ENCODE peak calls at places on chromosome 22, in nine cellular contexts. E is cardiac muscle cell; H is gastrocnemius medialis; T is AG09319; F is esophagus muscularis mucosa; V is right atrium auricular region; P is activated CD8-positive, alpha-beta T cell treated with anti-CD3 and anti-CD28 coated beads for 36 hours; Y is Calu3; Z is uterus. Q is an unnamed sample.

GRCh38 chr22:22391543-22391942 is 117.0 kb downstream of the ZNF280B start:
- DNase-seq in E (no peak), H (no peak), T (no peak), F (peak; percentile 80), V (no peak), P (no peak), Y (no peak), Z (no peak), Q (peak; percentile 56)

GRCh38 chr22:50461979-50462540 is 12.8 kb downstream of the SBF1 start:
- DNase-seq in E (no peak), H (no peak), T (no peak), F (no peak), V (no peak), P (no peak), Y (no peak), Z (no peak), Q (no peak)

GRCh38 chr22:23036684-23037428 is 33.5 kb upstream of the GNAZ start:
- DNase-seq in E (peak; percentile 17), H (no peak), T (peak; percentile 25), F (peak; percentile 66), V (no peak), P (peak; percentile 23), Y (no peak), Z (no peak), Q (no peak)

GRCh38 chr22:41966225-41966606 is 3.0 kb upstream of the SEPTIN3 start:
- DNase-seq in E (no peak), H (no peak), T (no peak), F (no peak), V (no peak), P (no peak), Y (no peak), Z (no peak), Q (no peak)

GRCh38 chr22:46149998-46150549 is at the start of gene PPARA:
- DNase-seq in E (peak; percentile 89), H (peak; percentile 90), T (peak; percentile 57), F (no peak), V (peak; percentile 82), P (peak; percentile 83), Y (peak; percentile 93), Z (peak; percentile 90), Q (peak; percentile 92)

GRCh38 chr22:50190182-50190951 is 4.7 kb downstream of the TRABD start:
- DNase-seq in E (peak; percentile 50), H (peak; percentile 48), T (peak; percentile 14), F (peak; percentile 93), V (peak; percentile 79), P (peak; percentile 90), Y (peak; percentile 80), Z (peak; percentile 63), Q (no peak)

GRCh38 chr22:23377767-23378166 is 197.5 kb downstream of the BCR start:
- DNase-seq in E (no peak), H (no peak), T (no peak), F (no peak), V (no peak), P (no peak), Y (no peak), Z (no peak), Q (no peak)

GRCh38 chr22:37021710-37022482 is 2.4 kb downstream of the MPST start:
- DNase-seq in E (peak; percentile 58), H (no peak), T (no peak), F (no peak), V (no peak), P (peak; percentile 73), Y (peak; percentile 43), Z (no peak), Q (no peak)

DNA sequence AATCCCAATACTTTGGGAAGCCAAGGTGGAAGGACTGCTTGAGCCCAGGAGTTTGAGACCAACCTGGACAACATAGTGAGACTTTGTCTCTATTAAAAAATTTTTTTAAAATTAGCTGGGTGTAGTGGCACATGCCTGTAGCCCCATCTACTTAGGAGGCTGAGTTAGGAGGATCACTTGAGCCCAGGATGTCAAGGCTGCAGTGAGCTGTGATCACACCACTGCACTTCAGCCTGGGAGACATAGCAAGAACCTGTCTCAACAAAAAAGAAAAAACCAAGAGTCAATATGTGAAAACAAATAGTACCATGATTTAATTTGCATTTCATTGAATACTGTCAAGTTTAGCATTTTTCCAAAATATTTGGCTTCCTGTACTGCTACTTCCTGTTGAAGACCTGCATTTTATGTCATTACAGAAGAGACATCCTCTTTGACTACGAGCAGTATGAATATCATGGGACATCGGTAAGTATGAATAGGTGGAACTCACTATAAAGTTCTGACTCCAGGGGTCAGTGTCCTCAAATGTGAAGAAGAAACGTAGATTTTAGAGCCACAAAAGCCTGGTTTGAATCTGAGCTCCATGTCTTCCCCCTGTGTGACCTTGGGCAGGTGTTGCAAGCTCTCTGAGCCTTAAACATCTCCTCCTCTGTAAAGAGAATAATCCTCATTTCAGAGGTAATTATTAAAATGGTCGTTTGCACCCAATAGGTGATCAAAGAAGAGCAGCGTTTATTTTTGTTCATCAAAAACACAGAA is 16.0 kb downstream of the CDC45 start:
- DNase-seq in E (peak; percentile 45), H (no peak), T (no peak), F (no peak), V (no peak), P (no peak), Y (no peak), Z (no peak), Q (no peak)
- TF ChIP-seq CTCF in E (peak; percentile 14), H (peak; percentile 38), T (peak; percentile 9), F (no peak), V (no peak), P (no peak), Y (no peak), Z (no peak), Q (peak; percentile 52)

DNA sequence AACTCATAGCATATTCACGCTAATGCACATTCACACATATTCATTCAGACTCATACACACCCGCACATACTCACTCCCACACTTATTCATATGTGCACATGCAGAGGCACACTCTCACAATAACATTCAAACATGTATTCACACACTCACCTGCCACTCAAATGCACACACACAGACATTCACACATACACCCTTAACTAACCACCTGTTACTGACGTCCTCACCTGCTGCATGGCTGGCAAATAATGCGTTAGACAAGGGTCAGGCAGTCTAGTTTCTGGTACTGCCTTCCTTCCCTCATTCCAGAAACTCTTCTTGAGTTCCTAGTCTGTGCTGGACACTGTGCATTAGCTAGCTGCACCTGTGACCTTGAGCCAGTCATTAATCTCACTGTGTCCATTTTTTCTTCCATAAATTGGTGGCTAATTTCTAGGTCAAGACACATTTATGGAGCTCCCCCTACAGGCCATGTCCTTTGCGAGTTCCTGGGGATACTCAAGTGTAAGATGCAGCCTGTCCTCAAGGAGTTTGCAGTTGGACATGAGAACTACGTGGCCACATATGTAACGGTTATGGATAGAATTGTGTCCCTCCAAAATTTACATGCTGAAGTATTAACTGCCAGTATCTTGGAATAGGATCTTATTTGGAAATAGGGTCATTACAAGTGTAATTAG is 34.5 kb upstream of the SEZ6L start:
- DNase-seq in E (no peak), H (no peak), T (no peak), F (peak; percentile 62), V (no peak), P (peak; percentile 29), Y (no peak), Z (no peak), Q (no peak)
- TF ChIP-seq CTCF in E (no peak), H (no peak), T (no peak), F (no peak), V (no peak), P (peak; percentile 35), Y (no peak), Z (no peak), Q (no peak)

GRCh38 chr22:32375678-32376450 is 18.2 kb downstream of the RFPL3 start:
- DNase-seq in E (peak; percentile 1), H (no peak), T (no peak), F (no peak), V (no peak), P (no peak), Y (no peak), Z (no peak), Q (no peak)

GRCh38 chr22:32376681-32377080 is 19.0 kb downstream of the RFPL3 start:
- DNase-seq in E (no peak), H (no peak), T (no peak), F (no peak), V (no peak), P (no peak), Y (no peak), Z (no peak), Q (no peak)

GRCh38 chr22:32380991-32381390 is 23.3 kb downstream of the RFPL3 start:
- DNase-seq in E (no peak), H (no peak), T (no peak), F (no peak), V (no peak), P (no peak), Y (no peak), Z (no peak), Q (no peak)

DNA sequence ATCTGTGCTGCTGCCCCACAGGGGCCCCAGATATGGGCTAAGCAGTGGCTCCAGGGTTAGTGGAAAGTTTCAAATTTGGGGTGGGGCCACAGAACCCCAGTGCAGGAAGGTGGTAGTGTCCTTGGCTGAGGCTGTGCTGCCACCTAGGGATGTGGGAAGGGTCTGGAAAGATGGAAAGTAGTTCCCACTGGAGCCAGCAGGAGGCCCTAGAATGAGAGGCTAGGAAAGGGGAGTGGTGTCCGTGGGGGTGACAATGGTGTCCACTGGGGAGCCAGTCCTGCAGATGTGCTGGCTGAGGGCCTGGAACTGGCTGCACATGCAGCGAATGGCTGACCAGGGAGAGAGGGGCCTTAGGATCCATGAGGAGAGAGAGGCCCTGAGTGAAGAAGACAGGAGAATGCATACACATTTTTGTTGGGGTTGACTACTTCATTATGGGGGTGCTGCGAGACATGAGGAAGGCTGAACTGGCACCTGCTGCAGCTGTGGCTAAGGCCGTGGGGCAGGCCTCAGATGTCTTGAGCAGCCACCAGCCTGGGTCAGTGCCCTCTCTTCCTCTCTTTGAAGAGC is 21.1 kb downstream of the RFPL3 start:
- DNase-seq in E (peak; percentile 36), H (no peak), T (no peak), F (no peak), V (no peak), P (peak; percentile 37), Y (peak; percentile 59), Z (no peak), Q (no peak)
- TF ChIP-seq CTCF in E (peak; percentile 67), H (no peak), T (peak; percentile 41), F (no peak), V (no peak), P (no peak), Y (peak; percentile 82), Z (no peak), Q (peak; percentile 41)

GRCh38 chr22:39073941-39074340 is 3.1 kb upstream of the APOBEC3G start:
- DNase-seq in E (no peak), H (no peak), T (no peak), F (no peak), V (no peak), P (no peak), Y (no peak), Z (no peak), Q (no peak)

GRCh38 chr22:39070186-39070585 is 6.9 kb upstream of the APOBEC3G start:
- DNase-seq in E (no peak), H (no peak), T (no peak), F (no peak), V (no peak), P (no peak), Y (no peak), Z (no peak), Q (no peak)

DNA sequence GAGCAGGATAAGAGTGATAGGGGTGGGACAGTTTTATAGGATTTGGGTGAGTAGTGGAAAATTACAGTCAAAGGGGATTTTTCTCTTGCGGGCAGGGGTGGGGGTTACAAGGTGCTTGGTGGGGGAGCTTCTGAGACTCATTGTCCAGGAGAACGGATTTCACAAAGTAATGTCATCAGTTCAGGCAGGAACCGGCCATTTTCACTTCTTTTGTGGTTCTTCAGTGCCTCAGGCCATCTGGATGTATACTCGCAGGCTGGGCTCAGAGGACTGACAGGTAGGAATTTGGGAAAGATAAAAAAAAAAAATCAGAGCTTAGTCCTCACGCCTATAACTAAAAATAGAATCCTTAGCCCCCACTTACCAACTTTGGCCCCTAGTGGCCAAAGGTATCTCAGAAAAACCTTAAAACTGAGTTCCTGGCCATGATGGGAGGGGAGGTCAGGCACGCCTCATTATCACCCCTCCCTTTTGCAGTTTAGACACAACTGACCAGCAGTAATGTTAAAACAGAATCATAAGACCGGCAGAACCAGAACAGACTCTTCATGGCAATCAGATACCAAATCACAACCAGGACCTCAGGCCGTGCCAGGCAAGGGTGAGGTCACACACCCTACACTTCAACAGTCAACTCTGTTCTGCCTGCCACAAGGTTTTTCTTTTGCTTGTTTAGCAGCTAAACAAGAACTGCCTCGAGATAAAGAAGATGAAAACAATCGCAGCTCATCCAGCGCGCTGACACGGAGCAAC is 8.9 kb upstream of the APOBEC3G start:
- DNase-seq in E (no peak), H (no peak), T (no peak), F (no peak), V (no peak), P (no peak), Y (no peak), Z (no peak), Q (no peak)
- TF ChIP-seq CTCF in E (no peak), H (no peak), T (no peak), F (no peak), V (no peak), P (no peak), Y (no peak), Z (no peak), Q (no peak)